ENCODE peak calls at places on chromosome 14, in six cellular contexts. T is stimulated activated CD4-positive, alpha-beta T cell treated with anti-CD3 and anti-CD28 coated beads, TNF-alpha, amount 100 ng/mL, for 48 hours; V is fibroblast of pulmonary artery; I is omental fat pad; P is substantia nigra; H is NCI-H1694 treated with DMSO at 0.1 percent for 48 hours. Y is an unnamed sample.

GRCh38 chr14:70858641-70859040 is 48.6 kb upstream of the PCNX1 start:
- DNase-seq in T (no peak), V (no peak), I (no peak), P (no peak), H (no peak), Y (no peak)

GRCh38 chr14:76705214-76705613 is 56.1 kb upstream of the VASH1 start:
- DNase-seq in T (no peak), V (no peak), I (no peak), P (no peak), H (no peak), Y (peak)

GRCh38 chr14:100498068-100498467 is 89.1 kb downstream of the BEGAIN start:
- DNase-seq in T (no peak), V (no peak), I (no peak), P (no peak), H (peak), Y (no peak)

GRCh38 chr14:93939304-93940229 is 12.4 kb downstream of the FAM181A start:
- DNase-seq in T (peak), V (peak), I (peak), P (peak), H (peak), Y (peak)

GRCh38 chr14:85421166-85421877 is 108.6 kb upstream of the FLRT2 start:
- DNase-seq in T (no peak), V (peak), I (no peak), P (no peak), H (no peak), Y (no peak)

GRCh38 chr14:32129124-32129523 is 52.0 kb downstream of the ARHGAP5 start:
- DNase-seq in T (no peak), V (peak), I (no peak), P (no peak), H (no peak), Y (no peak)

GRCh38 chr14:71588576-71589215 is 343.5 kb upstream of the RGS6 start:
- DNase-seq in T (no peak), V (no peak), I (no peak), P (no peak), H (no peak), Y (no peak)

GRCh38 chr14:68464716-68465115 is 328.2 kb downstream of the ZFP36L1 start:
- DNase-seq in T (no peak), V (no peak), I (no peak), P (no peak), H (no peak), Y (no peak)

GRCh38 chr14:22226381-22226780 is 362.6 kb downstream of the DAD1 start:
- DNase-seq in T (no peak), V (no peak), I (no peak), P (no peak), H (no peak), Y (no peak)

Y was measured in stimulated activated effector memory CD8-positive, alpha-beta T cell treated with anti-CD3 and anti-CD28 coated beads, Interleukin-12 subunit alpha, Interleukin-12 subunit beta, amount 100 ng/mL, for 72 hours.